ENCODE peak calls at places on chromosomes 6 and 20, in eight cellular contexts. One of them, this sample, is unnamed.

GRCh38 chr20:19757973-19758887 is at the start of gene RIN2:
- DNase-seq in SK-N-SH: peak; percentile 98
- DNase-seq in GM23338: peak; percentile 98
- DNase-seq in PC-3: peak; percentile 96
- DNase-seq in HCT116: peak; percentile 21
- DNase-seq in neural progenitor cell: peak; percentile 98
- DNase-seq in GM23248: peak; percentile 86
- DNase-seq in OCI-LY7: no peak
- DNase-seq in this sample: peak; percentile 38

GRCh38 chr6:19841181-19841580 is 4.0 kb downstream of the ID4 start:
- DNase-seq in SK-N-SH: no peak
- DNase-seq in GM23338: no peak
- DNase-seq in PC-3: no peak
- DNase-seq in HCT116: no peak
- DNase-seq in neural progenitor cell: no peak
- DNase-seq in GM23248: peak; percentile 4
- DNase-seq in OCI-LY7: peak; percentile 60
- DNase-seq in this sample: no peak

GRCh38 chr6:87700729-87701675 is 1.0 kb downstream of the AKIRIN2 start:
- DNase-seq in SK-N-SH: peak; percentile 69
- DNase-seq in GM23338: peak; percentile 39
- DNase-seq in PC-3: peak; percentile 83
- DNase-seq in HCT116: no peak
- DNase-seq in neural progenitor cell: peak; percentile 55
- DNase-seq in GM23248: peak; percentile 82
- DNase-seq in OCI-LY7: peak; percentile 66
- DNase-seq in this sample: peak; percentile 59

GRCh38 chr20:23668477-23668951 is 20.3 kb downstream of the CST4 start:
- DNase-seq in SK-N-SH: peak; percentile 63
- DNase-seq in GM23338: peak; percentile 80
- DNase-seq in PC-3: peak; percentile 83
- DNase-seq in HCT116: peak; percentile 54
- DNase-seq in neural progenitor cell: peak; percentile 72
- DNase-seq in GM23248: peak; percentile 62
- DNase-seq in OCI-LY7: peak; percentile 53
- DNase-seq in this sample: peak; percentile 47

GRCh38 chr6:33717857-33718552 is 6.5 kb upstream of the UQCC2 start:
- DNase-seq in SK-N-SH: no peak
- DNase-seq in GM23338: no peak
- DNase-seq in PC-3: no peak
- DNase-seq in HCT116: no peak
- DNase-seq in neural progenitor cell: no peak
- DNase-seq in GM23248: peak; percentile 22
- DNase-seq in OCI-LY7: no peak
- DNase-seq in this sample: no peak

GRCh38 chr6:140485740-140486467 is 1111.5 kb upstream of the CITED2 start:
- DNase-seq in SK-N-SH: no peak
- DNase-seq in GM23338: no peak
- DNase-seq in PC-3: peak; percentile 86
- DNase-seq in HCT116: peak; percentile 45
- DNase-seq in neural progenitor cell: no peak
- DNase-seq in GM23248: peak; percentile 97
- DNase-seq in OCI-LY7: no peak
- DNase-seq in this sample: no peak

GRCh38 chr6:94071835-94072234 is 652.5 kb upstream of the EPHA7 start:
- DNase-seq in SK-N-SH: no peak
- DNase-seq in GM23338: peak; percentile 36
- DNase-seq in PC-3: peak; percentile 4
- DNase-seq in HCT116: no peak
- DNase-seq in neural progenitor cell: peak; percentile 21
- DNase-seq in GM23248: peak; percentile 1
- DNase-seq in OCI-LY7: no peak
- DNase-seq in this sample: peak; percentile 42

GRCh38 chr6:44925100-44925739 is 402.9 kb upstream of the RUNX2 start:
- DNase-seq in SK-N-SH: peak; percentile 27
- DNase-seq in GM23338: peak; percentile 48
- DNase-seq in PC-3: no peak
- DNase-seq in HCT116: no peak
- DNase-seq in neural progenitor cell: no peak
- DNase-seq in GM23248: peak; percentile 44
- DNase-seq in OCI-LY7: no peak
- DNase-seq in this sample: no peak

GRCh38 chr6:106927531-106928398 is 46.8 kb downstream of the CD24 start:
- DNase-seq in SK-N-SH: no peak
- DNase-seq in GM23338: peak; percentile 90
- DNase-seq in PC-3: peak; percentile 60
- DNase-seq in HCT116: no peak
- DNase-seq in neural progenitor cell: peak; percentile 87
- DNase-seq in GM23248: peak; percentile 48
- DNase-seq in OCI-LY7: peak; percentile 70
- DNase-seq in this sample: peak; percentile 53

GRCh38 chr6:169339025-169339424 is 85.4 kb upstream of the THBS2 start:
- DNase-seq in SK-N-SH: no peak
- DNase-seq in GM23338: no peak
- DNase-seq in PC-3: no peak
- DNase-seq in HCT116: no peak
- DNase-seq in neural progenitor cell: no peak
- DNase-seq in GM23248: no peak
- DNase-seq in OCI-LY7: no peak
- DNase-seq in this sample: no peak

GRCh38 chr20:43691928-43692524 is 25.1 kb downstream of the MYBL2 start:
- DNase-seq in SK-N-SH: peak; percentile 82
- DNase-seq in GM23338: peak; percentile 74
- DNase-seq in PC-3: peak; percentile 65
- DNase-seq in HCT116: peak; percentile 29
- DNase-seq in neural progenitor cell: peak; percentile 69
- DNase-seq in GM23248: peak; percentile 60
- DNase-seq in OCI-LY7: peak; percentile 76
- DNase-seq in this sample: peak; percentile 65

GRCh38 chr20:42018979-42019378 is 400.8 kb upstream of the CHD6 start:
- DNase-seq in SK-N-SH: no peak
- DNase-seq in GM23338: no peak
- DNase-seq in PC-3: no peak
- DNase-seq in HCT116: no peak
- DNase-seq in neural progenitor cell: peak; percentile 51
- DNase-seq in GM23248: no peak
- DNase-seq in OCI-LY7: peak; percentile 3
- DNase-seq in this sample: no peak

GRCh38 chr20:15859061-15859460 is 714.2 kb downstream of the KIF16B start:
- DNase-seq in SK-N-SH: no peak
- DNase-seq in GM23338: no peak
- DNase-seq in PC-3: no peak
- DNase-seq in HCT116: no peak
- DNase-seq in neural progenitor cell: no peak
- DNase-seq in GM23248: no peak
- DNase-seq in OCI-LY7: peak; percentile 20
- DNase-seq in this sample: no peak

GRCh38 chr6:336159-337114 is 44.1 kb downstream of the DUSP22 start:
- DNase-seq in SK-N-SH: no peak
- DNase-seq in GM23338: no peak
- DNase-seq in PC-3: no peak
- DNase-seq in HCT116: no peak
- DNase-seq in neural progenitor cell: no peak
- DNase-seq in GM23248: no peak
- DNase-seq in OCI-LY7: peak; percentile 53
- DNase-seq in this sample: peak; percentile 90

GRCh38 chr6:127191716-127192115 is 73.2 kb downstream of the RSPO3 start:
- DNase-seq in SK-N-SH: no peak
- DNase-seq in GM23338: no peak
- DNase-seq in PC-3: no peak
- DNase-seq in HCT116: no peak
- DNase-seq in neural progenitor cell: no peak
- DNase-seq in GM23248: peak; percentile 88
- DNase-seq in OCI-LY7: no peak
- DNase-seq in this sample: no peak

GRCh38 chr6:127514396-127515227 is 4.5 kb downstream of the MTCL3 start:
- DNase-seq in SK-N-SH: peak; percentile 28
- DNase-seq in GM23338: peak; percentile 86
- DNase-seq in PC-3: no peak
- DNase-seq in HCT116: no peak
- DNase-seq in neural progenitor cell: peak; percentile 83
- DNase-seq in GM23248: peak; percentile 83
- DNase-seq in OCI-LY7: no peak
- DNase-seq in this sample: no peak

GRCh38 chr6:140677781-140678528 is 1303.5 kb upstream of the CITED2 start:
- DNase-seq in SK-N-SH: no peak
- DNase-seq in GM23338: no peak
- DNase-seq in PC-3: no peak
- DNase-seq in HCT116: no peak
- DNase-seq in neural progenitor cell: no peak
- DNase-seq in GM23248: no peak
- DNase-seq in OCI-LY7: peak; percentile 26
- DNase-seq in this sample: no peak

GRCh38 chr6:167005350-167006159 is 6.4 kb downstream of the CEP43 start:
- DNase-seq in SK-N-SH: peak; percentile 59
- DNase-seq in GM23338: no peak
- DNase-seq in PC-3: no peak
- DNase-seq in HCT116: no peak
- DNase-seq in neural progenitor cell: no peak
- DNase-seq in GM23248: no peak
- DNase-seq in OCI-LY7: no peak
- DNase-seq in this sample: no peak

GRCh38 chr6:148530394-148530923 is 187.8 kb downstream of the SASH1 start:
- DNase-seq in SK-N-SH: no peak
- DNase-seq in GM23338: peak; percentile 56
- DNase-seq in PC-3: peak; percentile 32
- DNase-seq in HCT116: no peak
- DNase-seq in neural progenitor cell: no peak
- DNase-seq in GM23248: peak; percentile 95
- DNase-seq in OCI-LY7: peak; percentile 23
- DNase-seq in this sample: peak; percentile 10

GRCh38 chr20:40188319-40188718 is 500.7 kb downstream of the MAFB start:
- DNase-seq in SK-N-SH: no peak
- DNase-seq in GM23338: no peak
- DNase-seq in PC-3: no peak
- DNase-seq in HCT116: no peak
- DNase-seq in neural progenitor cell: no peak
- DNase-seq in GM23248: no peak
- DNase-seq in OCI-LY7: no peak
- DNase-seq in this sample: no peak
- TF ChIP-seq EZH2phosphoT487 in SK-N-SH: no peak
- TF ChIP-seq EZH2phosphoT487 in GM23338: no peak
- TF ChIP-seq EZH2phosphoT487 in PC-3: no peak
- TF ChIP-seq EZH2phosphoT487 in HCT116: no peak
- TF ChIP-seq EZH2phosphoT487 in neural progenitor cell: no peak
- TF ChIP-seq EZH2phosphoT487 in GM23248: no peak
- TF ChIP-seq EZH2phosphoT487 in OCI-LY7: no peak
- TF ChIP-seq EZH2phosphoT487 in this sample: no peak

GRCh38 chr6:164303092-164304007 is 888.8 kb downstream of the QKI start:
- DNase-seq in SK-N-SH: no peak
- DNase-seq in GM23338: no peak
- DNase-seq in PC-3: no peak
- DNase-seq in HCT116: no peak
- DNase-seq in neural progenitor cell: no peak
- DNase-seq in GM23248: peak; percentile 70
- DNase-seq in OCI-LY7: no peak
- DNase-seq in this sample: no peak
- TF ChIP-seq EZH2phosphoT487 in SK-N-SH: no peak
- TF ChIP-seq EZH2phosphoT487 in GM23338: no peak
- TF ChIP-seq EZH2phosphoT487 in PC-3: no peak
- TF ChIP-seq EZH2phosphoT487 in HCT116: no peak
- TF ChIP-seq EZH2phosphoT487 in neural progenitor cell: no peak
- TF ChIP-seq EZH2phosphoT487 in GM23248: no peak
- TF ChIP-seq EZH2phosphoT487 in OCI-LY7: no peak
- TF ChIP-seq EZH2phosphoT487 in this sample: no peak

GRCh38 chr20:38043512-38044300 is 10.2 kb downstream of the RPRD1B start:
- DNase-seq in SK-N-SH: no peak
- DNase-seq in GM23338: no peak
- DNase-seq in PC-3: peak; percentile 97
- DNase-seq in HCT116: no peak
- DNase-seq in neural progenitor cell: no peak
- DNase-seq in GM23248: peak; percentile 91
- DNase-seq in OCI-LY7: no peak
- DNase-seq in this sample: no peak
- TF ChIP-seq EZH2phosphoT487 in SK-N-SH: no peak
- TF ChIP-seq EZH2phosphoT487 in GM23338: no peak
- TF ChIP-seq EZH2phosphoT487 in PC-3: no peak
- TF ChIP-seq EZH2phosphoT487 in HCT116: no peak
- TF ChIP-seq EZH2phosphoT487 in neural progenitor cell: no peak
- TF ChIP-seq EZH2phosphoT487 in GM23248: no peak
- TF ChIP-seq EZH2phosphoT487 in OCI-LY7: no peak
- TF ChIP-seq EZH2phosphoT487 in this sample: no peak

DNA sequence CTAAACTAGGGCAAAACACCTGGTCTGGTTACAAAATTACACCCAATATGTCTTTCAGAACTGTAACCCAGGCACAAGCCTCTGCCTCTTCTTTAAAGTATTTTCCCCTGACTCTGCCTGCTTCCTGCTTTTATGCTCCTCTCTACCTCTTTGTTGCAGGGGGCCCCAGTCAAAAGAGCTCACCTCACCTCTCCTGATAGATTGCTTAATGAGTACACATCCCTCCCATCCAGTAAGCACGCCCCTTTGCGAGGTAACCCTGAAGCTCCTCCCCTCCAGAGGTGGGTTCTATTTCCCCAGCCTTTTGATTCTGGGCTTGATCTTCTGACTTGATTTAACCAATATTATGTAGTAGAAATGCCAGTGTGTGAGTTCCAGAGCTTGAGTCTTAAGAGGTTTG is 56.6 kb upstream of the EYA2 start:
- DNase-seq in SK-N-SH: no peak
- DNase-seq in GM23338: peak; percentile 71
- DNase-seq in PC-3: no peak
- DNase-seq in HCT116: no peak
- DNase-seq in neural progenitor cell: peak; percentile 11
- DNase-seq in GM23248: no peak
- DNase-seq in OCI-LY7: no peak
- DNase-seq in this sample: no peak
- TF ChIP-seq EZH2phosphoT487 in SK-N-SH: no peak
- TF ChIP-seq EZH2phosphoT487 in GM23338: no peak
- TF ChIP-seq EZH2phosphoT487 in PC-3: no peak
- TF ChIP-seq EZH2phosphoT487 in HCT116: no peak
- TF ChIP-seq EZH2phosphoT487 in neural progenitor cell: no peak
- TF ChIP-seq EZH2phosphoT487 in GM23248: no peak
- TF ChIP-seq EZH2phosphoT487 in OCI-LY7: no peak
- TF ChIP-seq EZH2phosphoT487 in this sample: no peak

GRCh38 chr6:123716506-123716905 is 79.8 kb upstream of the TRDN start:
- DNase-seq in SK-N-SH: no peak
- DNase-seq in GM23338: no peak
- DNase-seq in PC-3: no peak
- DNase-seq in HCT116: no peak
- DNase-seq in neural progenitor cell: no peak
- DNase-seq in GM23248: peak; percentile 33
- DNase-seq in OCI-LY7: no peak
- DNase-seq in this sample: no peak
- TF ChIP-seq EZH2phosphoT487 in SK-N-SH: no peak
- TF ChIP-seq EZH2phosphoT487 in GM23338: no peak
- TF ChIP-seq EZH2phosphoT487 in PC-3: no peak
- TF ChIP-seq EZH2phosphoT487 in HCT116: no peak
- TF ChIP-seq EZH2phosphoT487 in neural progenitor cell: no peak
- TF ChIP-seq EZH2phosphoT487 in GM23248: no peak
- TF ChIP-seq EZH2phosphoT487 in OCI-LY7: no peak
- TF ChIP-seq EZH2phosphoT487 in this sample: no peak